ENCODE peak calls at places on chromosomes 1 and 21, in five cellular contexts. One of them, this sample, is unnamed.

GRCh38 chr21:42777064-42777756 is 102.1 kb downstream of the WDR4 start:
- DNase-seq in WTC11: no peak
- DNase-seq in uterus: no peak
- DNase-seq in fibroblast of the aortic adventitia: no peak
- DNase-seq in OCI-LY7: no peak
- DNase-seq in this sample: no peak

GRCh38 chr1:97384294-97384952 is 536.4 kb downstream of the DPYD start:
- DNase-seq in WTC11: no peak
- DNase-seq in uterus: no peak
- DNase-seq in fibroblast of the aortic adventitia: peak; percentile 97
- DNase-seq in OCI-LY7: no peak
- DNase-seq in this sample: no peak

GRCh38 chr1:15064217-15064929 is 89.2 kb upstream of the TMEM51 start:
- DNase-seq in WTC11: no peak
- DNase-seq in uterus: no peak
- DNase-seq in fibroblast of the aortic adventitia: no peak
- DNase-seq in OCI-LY7: no peak
- DNase-seq in this sample: no peak

GRCh38 chr1:153485880-153486279 is 25.4 kb upstream of the S100A7 start:
- DNase-seq in WTC11: no peak
- DNase-seq in uterus: peak; percentile 44
- DNase-seq in fibroblast of the aortic adventitia: peak; percentile 23
- DNase-seq in OCI-LY7: no peak
- DNase-seq in this sample: no peak

GRCh38 chr1:61170328-61171238 is 88.2 kb downstream of the NFIA start:
- DNase-seq in WTC11: no peak
- DNase-seq in uterus: no peak
- DNase-seq in fibroblast of the aortic adventitia: peak; percentile 70
- DNase-seq in OCI-LY7: no peak
- DNase-seq in this sample: no peak

GRCh38 chr1:27993241-27993640 is 33.5 kb downstream of the XKR8 start:
- DNase-seq in WTC11: no peak
- DNase-seq in uterus: no peak
- DNase-seq in fibroblast of the aortic adventitia: no peak
- DNase-seq in OCI-LY7: no peak
- DNase-seq in this sample: no peak

GRCh38 chr1:33169290-33170055 is 12.4 kb downstream of the TRIM62 start:
- DNase-seq in WTC11: no peak
- DNase-seq in uterus: no peak
- DNase-seq in fibroblast of the aortic adventitia: peak; percentile 47
- DNase-seq in OCI-LY7: no peak
- DNase-seq in this sample: no peak

GRCh38 chr1:177983087-177983823 is 13.4 kb upstream of the SEC16B start:
- DNase-seq in WTC11: no peak
- DNase-seq in uterus: no peak
- DNase-seq in fibroblast of the aortic adventitia: peak; percentile 24
- DNase-seq in OCI-LY7: no peak
- DNase-seq in this sample: no peak

GRCh38 chr21:31753949-31754348 is 22.0 kb upstream of the SCAF4 start:
- DNase-seq in WTC11: no peak
- DNase-seq in uterus: no peak
- DNase-seq in fibroblast of the aortic adventitia: no peak
- DNase-seq in OCI-LY7: no peak
- DNase-seq in this sample: no peak

GRCh38 chr1:33147997-33148314 is 33.9 kb downstream of the TRIM62 start:
- DNase-seq in WTC11: peak; percentile 47
- DNase-seq in uterus: no peak
- DNase-seq in fibroblast of the aortic adventitia: peak; percentile 59
- DNase-seq in OCI-LY7: no peak
- DNase-seq in this sample: no peak

GRCh38 chr1:244067893-244068292 is 16.8 kb downstream of the ZBTB18 start:
- DNase-seq in WTC11: no peak
- DNase-seq in uterus: no peak
- DNase-seq in fibroblast of the aortic adventitia: no peak
- DNase-seq in OCI-LY7: no peak
- DNase-seq in this sample: no peak

GRCh38 chr1:156643266-156644092 is 1.6 kb downstream of the BCAN start:
- DNase-seq in WTC11: no peak
- DNase-seq in uterus: no peak
- DNase-seq in fibroblast of the aortic adventitia: no peak
- DNase-seq in OCI-LY7: no peak
- DNase-seq in this sample: no peak

GRCh38 chr21:45724345-45724961 is 80.9 kb downstream of the PCBP3 start:
- DNase-seq in WTC11: no peak
- DNase-seq in uterus: no peak
- DNase-seq in fibroblast of the aortic adventitia: no peak
- DNase-seq in OCI-LY7: no peak
- DNase-seq in this sample: no peak

GRCh38 chr1:5408401-5408800 is 583.8 kb downstream of the NPHP4 start:
- DNase-seq in WTC11: no peak
- DNase-seq in uterus: no peak
- DNase-seq in fibroblast of the aortic adventitia: no peak
- DNase-seq in OCI-LY7: no peak
- DNase-seq in this sample: no peak

GRCh38 chr1:156258859-156259258 is 11.0 kb upstream of the PAQR6 start:
- DNase-seq in WTC11: no peak
- DNase-seq in uterus: no peak
- DNase-seq in fibroblast of the aortic adventitia: no peak
- DNase-seq in OCI-LY7: no peak
- DNase-seq in this sample: no peak

GRCh38 chr1:228883535-228883934 is 148.3 kb downstream of the RHOU start:
- DNase-seq in WTC11: no peak
- DNase-seq in uterus: no peak
- DNase-seq in fibroblast of the aortic adventitia: no peak
- DNase-seq in OCI-LY7: no peak
- DNase-seq in this sample: no peak

GRCh38 chr1:15090373-15090772 is 63.2 kb upstream of the TMEM51 start:
- DNase-seq in WTC11: peak; percentile 81
- DNase-seq in uterus: peak; percentile 30
- DNase-seq in fibroblast of the aortic adventitia: no peak
- DNase-seq in OCI-LY7: peak; percentile 71
- DNase-seq in this sample: no peak

GRCh38 chr1:208888376-208888775 is 644.2 kb upstream of the PLXNA2 start:
- DNase-seq in WTC11: no peak
- DNase-seq in uterus: no peak
- DNase-seq in fibroblast of the aortic adventitia: peak; percentile 59
- DNase-seq in OCI-LY7: no peak
- DNase-seq in this sample: no peak

GRCh38 chr1:234260578-234260977 is 112.7 kb upstream of the COA6 start:
- DNase-seq in WTC11: no peak
- DNase-seq in uterus: no peak
- DNase-seq in fibroblast of the aortic adventitia: no peak
- DNase-seq in OCI-LY7: no peak
- DNase-seq in this sample: no peak

GRCh38 chr1:45840704-45841103 is 37.3 kb downstream of the MAST2 start:
- DNase-seq in WTC11: no peak
- DNase-seq in uterus: no peak
- DNase-seq in fibroblast of the aortic adventitia: peak; percentile 25
- DNase-seq in OCI-LY7: peak; percentile 83
- DNase-seq in this sample: no peak

GRCh38 chr1:29121516-29121937 is 2.2 kb downstream of the TMEM200B start:
- DNase-seq in WTC11: peak; percentile 63
- DNase-seq in uterus: peak; percentile 46
- DNase-seq in fibroblast of the aortic adventitia: no peak
- DNase-seq in OCI-LY7: no peak
- DNase-seq in this sample: no peak
- TF ChIP-seq CTCF in WTC11: peak; percentile 32
- TF ChIP-seq CTCF in uterus: no peak
- TF ChIP-seq CTCF in fibroblast of the aortic adventitia: no peak
- TF ChIP-seq CTCF in OCI-LY7: no peak
- TF ChIP-seq CTCF in this sample: no peak

GRCh38 chr1:231723146-231723545 is 96.6 kb downstream of the DISC1 start:
- DNase-seq in WTC11: no peak
- DNase-seq in uterus: no peak
- DNase-seq in fibroblast of the aortic adventitia: no peak
- DNase-seq in OCI-LY7: no peak
- DNase-seq in this sample: no peak

GRCh38 chr1:231720652-231721325 is 94.2 kb downstream of the DISC1 start:
- DNase-seq in WTC11: no peak
- DNase-seq in uterus: no peak
- DNase-seq in fibroblast of the aortic adventitia: no peak
- DNase-seq in OCI-LY7: no peak
- DNase-seq in this sample: no peak

GRCh38 chr1:231724041-231724440 is 97.5 kb downstream of the DISC1 start:
- DNase-seq in WTC11: no peak
- DNase-seq in uterus: no peak
- DNase-seq in fibroblast of the aortic adventitia: no peak
- DNase-seq in OCI-LY7: no peak
- DNase-seq in this sample: no peak

GRCh38 chr1:231727171-231727570 is 100.6 kb downstream of the DISC1 start:
- DNase-seq in WTC11: no peak
- DNase-seq in uterus: no peak
- DNase-seq in fibroblast of the aortic adventitia: no peak
- DNase-seq in OCI-LY7: no peak
- DNase-seq in this sample: no peak

DNA sequence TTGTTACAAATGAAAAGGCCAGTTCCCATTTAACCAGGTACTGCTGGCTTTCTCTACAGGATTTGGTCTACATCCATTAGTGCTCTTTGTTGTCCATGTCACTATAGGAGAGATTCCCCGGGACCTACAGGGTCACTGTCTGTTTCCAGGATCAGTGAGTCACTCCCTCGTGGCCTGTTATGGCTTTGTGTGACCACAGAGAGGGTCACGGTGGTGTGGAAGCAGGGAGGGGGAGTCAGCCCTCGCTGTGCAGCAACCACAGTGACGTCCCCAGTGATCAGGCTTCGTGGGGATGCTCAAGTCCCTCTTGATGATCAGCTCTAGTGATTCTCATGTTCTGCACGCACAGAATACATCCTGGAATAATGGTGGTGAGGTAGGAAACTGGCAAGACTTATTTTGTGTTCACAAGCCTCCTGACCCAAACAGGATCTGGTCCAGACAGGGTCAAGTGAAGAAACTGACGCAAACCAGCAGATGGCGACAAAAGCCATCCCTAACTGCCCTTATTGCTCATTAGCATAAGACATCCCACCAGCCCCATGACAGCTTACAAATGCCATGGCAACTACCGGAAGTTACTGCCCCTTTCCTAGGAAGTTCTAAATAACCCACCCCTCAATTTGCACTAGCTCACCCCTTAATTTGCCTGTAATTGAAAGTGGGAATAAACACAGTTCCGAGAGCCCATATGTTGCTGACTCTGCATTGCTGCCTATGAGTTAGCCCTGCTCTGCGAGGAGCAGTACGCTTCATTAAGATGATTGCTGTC is 98.5 kb downstream of the DISC1 start:
- DNase-seq in WTC11: peak; percentile 70
- DNase-seq in uterus: no peak
- DNase-seq in fibroblast of the aortic adventitia: peak; percentile 74
- DNase-seq in OCI-LY7: peak; percentile 60
- DNase-seq in this sample: no peak
- TF ChIP-seq CTCF in WTC11: peak; percentile 57
- TF ChIP-seq CTCF in uterus: no peak
- TF ChIP-seq CTCF in fibroblast of the aortic adventitia: peak; percentile 57
- TF ChIP-seq CTCF in OCI-LY7: peak; percentile 81
- TF ChIP-seq CTCF in this sample: no peak

GRCh38 chr1:226649244-226649643 is 89.8 kb downstream of the ITPKB start:
- DNase-seq in WTC11: no peak
- DNase-seq in uterus: no peak
- DNase-seq in fibroblast of the aortic adventitia: no peak
- DNase-seq in OCI-LY7: no peak
- DNase-seq in this sample: no peak

GRCh38 chr1:226651041-226651731 is 87.9 kb downstream of the ITPKB start:
- DNase-seq in WTC11: no peak
- DNase-seq in uterus: no peak
- DNase-seq in fibroblast of the aortic adventitia: no peak
- DNase-seq in OCI-LY7: no peak
- DNase-seq in this sample: no peak

GRCh38 chr1:226648421-226648820 is 90.7 kb downstream of the ITPKB start:
- DNase-seq in WTC11: no peak
- DNase-seq in uterus: no peak
- DNase-seq in fibroblast of the aortic adventitia: no peak
- DNase-seq in OCI-LY7: no peak
- DNase-seq in this sample: no peak

GRCh38 chr1:226650236-226650841 is 88.7 kb downstream of the ITPKB start:
- DNase-seq in WTC11: no peak
- DNase-seq in uterus: no peak
- DNase-seq in fibroblast of the aortic adventitia: no peak
- DNase-seq in OCI-LY7: peak; percentile 43
- DNase-seq in this sample: no peak

DNA sequence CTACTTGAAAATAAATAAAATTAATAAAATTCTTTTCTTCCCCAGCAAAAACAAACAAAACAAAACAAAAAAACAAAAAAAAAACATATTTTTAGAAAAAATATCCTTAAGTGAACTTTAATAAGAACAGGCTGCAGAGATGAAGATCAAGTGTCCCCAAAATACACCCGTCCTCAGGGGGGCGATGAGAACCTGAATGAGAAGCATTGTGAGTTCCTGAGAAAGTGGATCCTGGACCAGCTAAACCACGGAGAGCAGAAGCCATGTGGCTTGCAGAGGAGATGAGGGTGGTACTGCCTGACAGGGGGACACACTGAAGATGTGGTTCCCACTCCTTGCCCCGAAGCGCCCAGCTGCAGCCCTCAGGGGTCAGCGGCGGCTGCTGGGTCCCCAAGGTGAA is 89.3 kb downstream of the ITPKB start:
- DNase-seq in WTC11: peak; percentile 40
- DNase-seq in uterus: no peak
- DNase-seq in fibroblast of the aortic adventitia: peak; percentile 58
- DNase-seq in OCI-LY7: peak; percentile 66
- DNase-seq in this sample: no peak
- TF ChIP-seq CTCF in WTC11: no peak
- TF ChIP-seq CTCF in uterus: peak; percentile 29
- TF ChIP-seq CTCF in fibroblast of the aortic adventitia: peak; percentile 33
- TF ChIP-seq CTCF in OCI-LY7: peak; percentile 82
- TF ChIP-seq CTCF in this sample: no peak

GRCh38 chr1:240833057-240833456 is 221.1 kb upstream of the GREM2 start:
- DNase-seq in WTC11: no peak
- DNase-seq in uterus: no peak
- DNase-seq in fibroblast of the aortic adventitia: no peak
- DNase-seq in OCI-LY7: no peak
- DNase-seq in this sample: no peak

GRCh38 chr1:240831191-240831631 is 219.3 kb upstream of the GREM2 start:
- DNase-seq in WTC11: no peak
- DNase-seq in uterus: no peak
- DNase-seq in fibroblast of the aortic adventitia: peak; percentile 92
- DNase-seq in OCI-LY7: no peak
- DNase-seq in this sample: no peak

GRCh38 chr1:240827786-240828185 is 215.8 kb upstream of the GREM2 start:
- DNase-seq in WTC11: no peak
- DNase-seq in uterus: no peak
- DNase-seq in fibroblast of the aortic adventitia: no peak
- DNase-seq in OCI-LY7: no peak
- DNase-seq in this sample: no peak

GRCh38 chr1:240831922-240832321 is 220.0 kb upstream of the GREM2 start:
- DNase-seq in WTC11: no peak
- DNase-seq in uterus: no peak
- DNase-seq in fibroblast of the aortic adventitia: no peak
- DNase-seq in OCI-LY7: no peak
- DNase-seq in this sample: no peak
- TF ChIP-seq CTCF in WTC11: no peak
- TF ChIP-seq CTCF in uterus: no peak
- TF ChIP-seq CTCF in fibroblast of the aortic adventitia: peak; percentile 27
- TF ChIP-seq CTCF in OCI-LY7: peak; percentile 65
- TF ChIP-seq CTCF in this sample: no peak

GRCh38 chr1:200496937-200497336 is 87.1 kb upstream of the ZNF281 start:
- DNase-seq in WTC11: no peak
- DNase-seq in uterus: no peak
- DNase-seq in fibroblast of the aortic adventitia: no peak
- DNase-seq in OCI-LY7: no peak
- DNase-seq in this sample: no peak
- TF ChIP-seq CTCF in WTC11: no peak
- TF ChIP-seq CTCF in uterus: no peak
- TF ChIP-seq CTCF in fibroblast of the aortic adventitia: no peak
- TF ChIP-seq CTCF in OCI-LY7: no peak
- TF ChIP-seq CTCF in this sample: no peak